ENCODE peak calls at places on chromosomes 5 and 9, in six cellular contexts. N is H9; G is foreskin melanocyte; A is CD8-positive, alpha-beta memory T cell; K is cardiac fibroblast; L is Kasumi-1. O is an unnamed sample.

GRCh38 chr5:72034710-72035109 is 72.6 kb upstream of the MAP1B start:
- DNase-seq in A (no peak), G (no peak), L (no peak), K (no peak), N (no peak), O (no peak)

GRCh38 chr9:19804431-19804830 is 15.6 kb upstream of the SLC24A2 start:
- DNase-seq in N (no peak), L (no peak), A (no peak), K (no peak), G (no peak), O (no peak)

GRCh38 chr5:141875795-141876627 is 2.2 kb downstream of the PCDH1 start:
- DNase-seq in K (peak; percentile 36), L (no peak), A (peak; percentile 26), G (no peak), N (peak; percentile 65), O (peak; percentile 48)

GRCh38 chr9:34545497-34545896 is 22.7 kb upstream of the ENHO start:
- DNase-seq in L (no peak), A (no peak), K (no peak), N (no peak), G (no peak), O (no peak)

GRCh38 chr5:14036514-14036913 is 92.0 kb upstream of the DNAH5 start:
- DNase-seq in G (no peak), N (peak; percentile 42), A (no peak), K (peak; percentile 77), L (no peak), O (no peak)

GRCh38 chr9:73437758-73438157 is 286.1 kb downstream of the ANXA1 start:
- DNase-seq in K (no peak), N (no peak), A (no peak), G (peak; percentile 77), L (peak; percentile 50), O (no peak)

GRCh38 chr9:121929893-121930875 is 162.9 kb downstream of the TTLL11 start:
- DNase-seq in N (peak; percentile 82), K (no peak), L (no peak), A (no peak), G (no peak), O (no peak)

GRCh38 chr5:126967808-126968466 is 62.4 kb downstream of the MARCHF3 start:
- DNase-seq in K (no peak), G (no peak), L (no peak), A (no peak), N (no peak), O (no peak)

GRCh38 chr5:65809817-65810531 is 88.0 kb downstream of the NLN start:
- DNase-seq in N (no peak), A (no peak), K (peak; percentile 63), G (no peak), L (no peak), O (peak; percentile 74)

GRCh38 chr5:32304622-32305021 is 8.1 kb downstream of the MTMR12 start:
- DNase-seq in L (peak; percentile 79), K (no peak), A (no peak), N (no peak), G (no peak), O (no peak)

GRCh38 chr5:100273846-100274580 is 261.2 kb upstream of the FAM174A start:
- DNase-seq in A (no peak), G (no peak), K (no peak), N (no peak), L (no peak), O (no peak)